ENCODE peak calls at places on chromosomes 1 and 21, in five cellular contexts. One of them, this sample, is unnamed.
A peak's percentile ranks its signal among the peaks of the same experiment; 100 is the strongest.

GRCh38 chr1:110130113-110130591 is 17.9 kb downstream of the UBL4B start:
- DNase-seq in tibial nerve: no peak
- DNase-seq in prostate gland: peak; percentile 13
- DNase-seq in esophagus squamous epithelium: no peak
- DNase-seq in K562: no peak
- DNase-seq in this sample: no peak

GRCh38 chr1:113389356-113389952 is 861 bp upstream of the MAGI3 start:
- DNase-seq in prostate gland: no peak
- DNase-seq in tibial nerve: no peak
- DNase-seq in esophagus squamous epithelium: no peak
- DNase-seq in K562: no peak
- DNase-seq in this sample: no peak

GRCh38 chr1:180500689-180501088 is 1.7 kb downstream of the ACBD6 start:
- DNase-seq in K562: no peak
- DNase-seq in esophagus squamous epithelium: no peak
- DNase-seq in prostate gland: no peak
- DNase-seq in tibial nerve: no peak
- DNase-seq in this sample: no peak

GRCh38 chr1:226643167-226643566 is 94.6 kb downstream of the STUM start:
- DNase-seq in tibial nerve: no peak
- DNase-seq in prostate gland: no peak
- DNase-seq in esophagus squamous epithelium: no peak
- DNase-seq in K562: peak; percentile 83
- DNase-seq in this sample: peak; percentile 70

GRCh38 chr1:2632051-2632430 is 775 bp downstream of the MMEL1 start:
- DNase-seq in esophagus squamous epithelium: no peak
- DNase-seq in K562: no peak
- DNase-seq in tibial nerve: no peak
- DNase-seq in prostate gland: no peak
- DNase-seq in this sample: no peak

GRCh38 chr21:35324372-35325220 is 275.5 kb upstream of the RUNX1 start:
- DNase-seq in prostate gland: peak; percentile 28
- DNase-seq in tibial nerve: peak; percentile 30
- DNase-seq in K562: no peak
- DNase-seq in esophagus squamous epithelium: no peak
- DNase-seq in this sample: no peak

GRCh38 chr21:26800455-26801454 is 44.5 kb downstream of the ADAMTS1 start:
- DNase-seq in tibial nerve: peak; percentile 52
- DNase-seq in prostate gland: no peak
- DNase-seq in K562: no peak
- DNase-seq in esophagus squamous epithelium: no peak
- DNase-seq in this sample: no peak

GRCh38 chr1:219990782-219991510 is 55.4 kb downstream of the EPRS1 start:
- DNase-seq in K562: peak; percentile 56
- DNase-seq in prostate gland: no peak
- DNase-seq in esophagus squamous epithelium: no peak
- DNase-seq in tibial nerve: peak; percentile 28
- DNase-seq in this sample: no peak

GRCh38 chr1:181151378-181152326 is 63.2 kb downstream of the IER5 start:
- DNase-seq in tibial nerve: no peak
- DNase-seq in K562: peak; percentile 62
- DNase-seq in prostate gland: no peak
- DNase-seq in esophagus squamous epithelium: no peak
- DNase-seq in this sample: no peak

GRCh38 chr21:44868707-44869106 is 4.8 kb downstream of the PTTG1IP start:
- DNase-seq in tibial nerve: no peak
- DNase-seq in K562: no peak
- DNase-seq in esophagus squamous epithelium: no peak
- DNase-seq in prostate gland: no peak
- DNase-seq in this sample: peak; percentile 37

GRCh38 chr1:151540982-151541377 is 871 bp downstream of the TUFT1 start:
- DNase-seq in prostate gland: no peak
- DNase-seq in tibial nerve: no peak
- DNase-seq in esophagus squamous epithelium: no peak
- DNase-seq in K562: no peak
- DNase-seq in this sample: peak; percentile 63

GRCh38 chr1:29633784-29634183 is 397.5 kb downstream of the PTPRU start:
- DNase-seq in prostate gland: no peak
- DNase-seq in esophagus squamous epithelium: no peak
- DNase-seq in K562: no peak
- DNase-seq in tibial nerve: no peak
- DNase-seq in this sample: peak; percentile 6

GRCh38 chr1:117051224-117052064 is 8.7 kb upstream of the TTF2 start:
- DNase-seq in esophagus squamous epithelium: no peak
- DNase-seq in prostate gland: peak; percentile 63
- DNase-seq in K562: peak; percentile 30
- DNase-seq in tibial nerve: no peak
- DNase-seq in this sample: peak; percentile 54

GRCh38 chr1:21175670-21176581 is 771 bp downstream of the EIF4G3 start:
- DNase-seq in tibial nerve: no peak
- DNase-seq in prostate gland: peak; percentile 11
- DNase-seq in K562: peak; percentile 47
- DNase-seq in esophagus squamous epithelium: no peak
- DNase-seq in this sample: peak; percentile 73

GRCh38 chr1:75233302-75233929 is 99.2 kb downstream of the LHX8 start:
- DNase-seq in prostate gland: no peak
- DNase-seq in esophagus squamous epithelium: no peak
- DNase-seq in K562: peak; percentile 53
- DNase-seq in tibial nerve: no peak
- DNase-seq in this sample: no peak

GRCh38 chr1:147781056-147781471 is 20.7 kb upstream of the GJA5 start:
- DNase-seq in prostate gland: no peak
- DNase-seq in tibial nerve: no peak
- DNase-seq in esophagus squamous epithelium: no peak
- DNase-seq in K562: no peak
- DNase-seq in this sample: no peak

GRCh38 chr1:15432327-15432726 is 5.9 kb upstream of the CTRC start:
- DNase-seq in esophagus squamous epithelium: no peak
- DNase-seq in prostate gland: no peak
- DNase-seq in K562: no peak
- DNase-seq in tibial nerve: no peak
- DNase-seq in this sample: no peak

GRCh38 chr1:21573475-21573874 is 64.3 kb downstream of the ALPL start:
- DNase-seq in K562: no peak
- DNase-seq in esophagus squamous epithelium: no peak
- DNase-seq in prostate gland: no peak
- DNase-seq in tibial nerve: no peak
- DNase-seq in this sample: no peak

GRCh38 chr1:208183977-208184901 is 59.9 kb downstream of the PLXNA2 start:
- DNase-seq in esophagus squamous epithelium: no peak
- DNase-seq in tibial nerve: peak; percentile 45
- DNase-seq in K562: peak; percentile 92
- DNase-seq in prostate gland: peak; percentile 37
- DNase-seq in this sample: no peak

GRCh38 chr1:4755301-4756183 is 101.1 kb downstream of the AJAP1 start:
- DNase-seq in tibial nerve: no peak
- DNase-seq in K562: no peak
- DNase-seq in prostate gland: no peak
- DNase-seq in esophagus squamous epithelium: no peak
- DNase-seq in this sample: no peak

GRCh38 chr21:41750051-41750450 is 16.8 kb downstream of the RIPK4 start:
- DNase-seq in esophagus squamous epithelium: no peak
- DNase-seq in K562: no peak
- DNase-seq in prostate gland: no peak
- DNase-seq in tibial nerve: no peak
- DNase-seq in this sample: no peak

GRCh38 chr1:243598433-243598832 is 251.6 kb downstream of the AKT3 start:
- DNase-seq in K562: no peak
- DNase-seq in prostate gland: no peak
- DNase-seq in esophagus squamous epithelium: no peak
- DNase-seq in tibial nerve: no peak
- DNase-seq in this sample: no peak

DNA sequence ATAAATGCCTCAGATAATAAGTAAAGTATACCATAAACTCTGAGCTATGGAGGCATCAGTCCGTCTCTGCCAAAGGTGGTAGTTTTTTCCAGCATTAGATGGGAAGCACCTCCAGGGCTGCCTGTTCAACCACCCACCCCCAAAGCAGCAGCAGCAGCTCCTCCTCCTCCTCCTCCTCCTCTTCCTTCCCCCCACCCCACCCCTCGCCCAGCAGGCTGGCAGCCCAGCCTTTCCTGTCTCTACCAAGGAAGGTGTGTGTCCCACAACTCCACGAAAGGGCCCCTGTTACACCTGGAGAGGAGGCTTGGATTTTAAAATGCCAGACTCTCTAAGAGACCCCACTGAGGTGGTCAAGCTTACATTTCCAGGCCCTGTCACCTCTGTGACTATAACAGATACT is 76.8 kb downstream of the GFI1 start:
- DNase-seq in prostate gland: no peak
- DNase-seq in esophagus squamous epithelium: no peak
- DNase-seq in tibial nerve: no peak
- DNase-seq in K562: no peak
- DNase-seq in this sample: no peak
- TF ChIP-seq CTCF in prostate gland: no peak
- TF ChIP-seq CTCF in esophagus squamous epithelium: no peak
- TF ChIP-seq CTCF in tibial nerve: no peak
- TF ChIP-seq CTCF in K562: no peak
- TF ChIP-seq CTCF in this sample: no peak

GRCh38 chr1:202957733-202958543 is at the start of gene ADIPOR1:
- DNase-seq in tibial nerve: peak; percentile 83
- DNase-seq in K562: peak; percentile 96
- DNase-seq in prostate gland: peak; percentile 94
- DNase-seq in esophagus squamous epithelium: peak; percentile 60
- DNase-seq in this sample: peak; percentile 97
- TF ChIP-seq POLR2A in tibial nerve: peak; percentile 96
- TF ChIP-seq POLR2A in K562: peak; percentile 87
- TF ChIP-seq POLR2A in prostate gland: peak; percentile 95
- TF ChIP-seq POLR2A in esophagus squamous epithelium: peak; percentile 99
- TF ChIP-seq POLR2A in this sample: peak; percentile 90

GRCh38 chr1:55052221-55053142 is 13.1 kb downstream of the PCSK9 start:
- DNase-seq in esophagus squamous epithelium: no peak
- DNase-seq in prostate gland: no peak
- DNase-seq in K562: no peak
- DNase-seq in tibial nerve: no peak
- DNase-seq in this sample: peak; percentile 28
- H3K27ac ChIP-seq in esophagus squamous epithelium: no peak overlapping the region
- H3K27ac ChIP-seq in prostate gland: no peak overlapping the region
- H3K27ac ChIP-seq in K562: no peak overlapping the region
- H3K27ac ChIP-seq in tibial nerve: no peak overlapping the region
- H3K27ac ChIP-seq in this sample: no peak overlapping the region

DNA sequence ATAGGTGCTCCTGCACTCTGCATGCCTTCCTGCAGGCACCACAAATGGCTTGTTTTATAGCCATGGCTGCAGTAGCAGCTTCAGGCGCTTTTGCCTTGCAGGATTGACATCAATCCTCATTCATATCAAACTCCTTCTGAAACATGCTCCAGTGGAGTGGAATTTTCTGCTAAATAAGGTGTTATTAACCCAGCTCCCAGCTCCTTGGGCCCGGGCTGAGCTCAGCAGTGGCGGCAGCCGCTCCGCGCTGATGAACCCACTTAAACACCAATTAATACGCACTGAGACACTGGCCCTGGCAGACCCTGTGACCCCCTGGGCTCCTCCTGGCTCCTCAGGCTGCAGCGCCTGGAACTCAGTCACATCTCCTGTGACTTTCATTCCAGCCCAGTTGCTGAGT is 137.3 kb upstream of the GRIK3 start:
- DNase-seq in tibial nerve: no peak
- DNase-seq in esophagus squamous epithelium: no peak
- DNase-seq in K562: no peak
- DNase-seq in prostate gland: no peak
- DNase-seq in this sample: no peak
- TF ChIP-seq CTCF in tibial nerve: no peak
- TF ChIP-seq CTCF in esophagus squamous epithelium: no peak
- TF ChIP-seq CTCF in K562: no peak
- TF ChIP-seq CTCF in prostate gland: no peak
- TF ChIP-seq CTCF in this sample: no peak

GRCh38 chr1:203306089-203306969 is 1.0 kb downstream of the BTG2 start:
- DNase-seq in esophagus squamous epithelium: peak; percentile 33
- DNase-seq in tibial nerve: peak; percentile 92
- DNase-seq in prostate gland: peak; percentile 98
- DNase-seq in K562: peak; percentile 94
- DNase-seq in this sample: peak; percentile 70
- TF ChIP-seq POLR2A in esophagus squamous epithelium: peak; percentile 65
- TF ChIP-seq POLR2A in tibial nerve: peak; percentile 10
- TF ChIP-seq POLR2A in prostate gland: peak; percentile 79
- TF ChIP-seq POLR2A in K562: no peak
- TF ChIP-seq POLR2A in this sample: peak; percentile 54